ENCODE peak calls at places on chromosomes 3 and 15, in eight cellular contexts. One of them, this sample, is unnamed.

GRCh38 chr3:50254577-50255250 is 14.2 kb upstream of the SEMA3B start:
- DNase-seq in neural crest cell: no peak
- DNase-seq in lower lobe of right lung: peak
- DNase-seq in cardiac fibroblast: peak
- DNase-seq in GM06990: no peak
- DNase-seq in endothelial cell: peak
- DNase-seq in kidney: no peak
- DNase-seq in B cell: no peak
- DNase-seq in this sample: no peak

GRCh38 chr3:186109897-186110803 is 1.3 kb upstream of the ETV5 start:
- DNase-seq in B cell: peak
- DNase-seq in endothelial cell: peak
- DNase-seq in neural crest cell: peak
- DNase-seq in lower lobe of right lung: peak
- DNase-seq in cardiac fibroblast: peak
- DNase-seq in GM06990: peak
- DNase-seq in kidney: peak
- DNase-seq in this sample: peak

GRCh38 chr3:60755094-60755493 is 496.2 kb downstream of the FHIT start:
- DNase-seq in endothelial cell: peak
- DNase-seq in cardiac fibroblast: no peak
- DNase-seq in neural crest cell: peak
- DNase-seq in lower lobe of right lung: no peak
- DNase-seq in B cell: no peak
- DNase-seq in GM06990: no peak
- DNase-seq in kidney: no peak
- DNase-seq in this sample: no peak

GRCh38 chr15:36595625-36596024 is 16.2 kb downstream of the CDIN1 start:
- DNase-seq in GM06990: no peak
- DNase-seq in B cell: no peak
- DNase-seq in kidney: no peak
- DNase-seq in lower lobe of right lung: no peak
- DNase-seq in neural crest cell: no peak
- DNase-seq in cardiac fibroblast: no peak
- DNase-seq in endothelial cell: no peak
- DNase-seq in this sample: no peak

GRCh38 chr3:18393906-18394305 is 31.2 kb downstream of the SATB1 start:
- DNase-seq in neural crest cell: no peak
- DNase-seq in endothelial cell: no peak
- DNase-seq in B cell: no peak
- DNase-seq in lower lobe of right lung: no peak
- DNase-seq in kidney: no peak
- DNase-seq in cardiac fibroblast: peak
- DNase-seq in GM06990: no peak
- DNase-seq in this sample: no peak

GRCh38 chr15:56839641-56840040 is 78.8 kb upstream of the TCF12 start:
- DNase-seq in neural crest cell: no peak
- DNase-seq in GM06990: no peak
- DNase-seq in lower lobe of right lung: no peak
- DNase-seq in endothelial cell: no peak
- DNase-seq in B cell: no peak
- DNase-seq in kidney: no peak
- DNase-seq in cardiac fibroblast: no peak
- DNase-seq in this sample: no peak

GRCh38 chr3:191356586-191357439 is 26.5 kb upstream of the UTS2B start:
- DNase-seq in GM06990: no peak
- DNase-seq in lower lobe of right lung: no peak
- DNase-seq in endothelial cell: no peak
- DNase-seq in kidney: peak
- DNase-seq in B cell: no peak
- DNase-seq in cardiac fibroblast: peak
- DNase-seq in neural crest cell: no peak
- DNase-seq in this sample: no peak

GRCh38 chr3:73868688-73869315 is 244.1 kb upstream of the PDZRN3 start:
- DNase-seq in cardiac fibroblast: peak
- DNase-seq in neural crest cell: peak
- DNase-seq in lower lobe of right lung: no peak
- DNase-seq in kidney: no peak
- DNase-seq in B cell: no peak
- DNase-seq in GM06990: no peak
- DNase-seq in endothelial cell: peak
- DNase-seq in this sample: peak

GRCh38 chr15:88115529-88116152 is 140.9 kb downstream of the NTRK3 start:
- DNase-seq in lower lobe of right lung: no peak
- DNase-seq in GM06990: no peak
- DNase-seq in endothelial cell: no peak
- DNase-seq in neural crest cell: no peak
- DNase-seq in cardiac fibroblast: no peak
- DNase-seq in B cell: no peak
- DNase-seq in kidney: no peak
- DNase-seq in this sample: no peak

GRCh38 chr3:116135462-116135861 is 309.8 kb downstream of the LSAMP start:
- DNase-seq in endothelial cell: no peak
- DNase-seq in GM06990: no peak
- DNase-seq in lower lobe of right lung: no peak
- DNase-seq in cardiac fibroblast: peak
- DNase-seq in B cell: no peak
- DNase-seq in kidney: no peak
- DNase-seq in neural crest cell: no peak
- DNase-seq in this sample: no peak

GRCh38 chr3:150299221-150299620 is 108.9 kb upstream of the TSC22D2 start:
- DNase-seq in cardiac fibroblast: no peak
- DNase-seq in GM06990: no peak
- DNase-seq in endothelial cell: peak
- DNase-seq in lower lobe of right lung: no peak
- DNase-seq in kidney: no peak
- DNase-seq in B cell: no peak
- DNase-seq in neural crest cell: no peak
- DNase-seq in this sample: no peak

GRCh38 chr3:37812497-37812896 is 49.2 kb upstream of the CTDSPL start:
- DNase-seq in kidney: no peak
- DNase-seq in B cell: no peak
- DNase-seq in neural crest cell: no peak
- DNase-seq in GM06990: no peak
- DNase-seq in lower lobe of right lung: no peak
- DNase-seq in endothelial cell: no peak
- DNase-seq in cardiac fibroblast: peak
- DNase-seq in this sample: no peak

DNA sequence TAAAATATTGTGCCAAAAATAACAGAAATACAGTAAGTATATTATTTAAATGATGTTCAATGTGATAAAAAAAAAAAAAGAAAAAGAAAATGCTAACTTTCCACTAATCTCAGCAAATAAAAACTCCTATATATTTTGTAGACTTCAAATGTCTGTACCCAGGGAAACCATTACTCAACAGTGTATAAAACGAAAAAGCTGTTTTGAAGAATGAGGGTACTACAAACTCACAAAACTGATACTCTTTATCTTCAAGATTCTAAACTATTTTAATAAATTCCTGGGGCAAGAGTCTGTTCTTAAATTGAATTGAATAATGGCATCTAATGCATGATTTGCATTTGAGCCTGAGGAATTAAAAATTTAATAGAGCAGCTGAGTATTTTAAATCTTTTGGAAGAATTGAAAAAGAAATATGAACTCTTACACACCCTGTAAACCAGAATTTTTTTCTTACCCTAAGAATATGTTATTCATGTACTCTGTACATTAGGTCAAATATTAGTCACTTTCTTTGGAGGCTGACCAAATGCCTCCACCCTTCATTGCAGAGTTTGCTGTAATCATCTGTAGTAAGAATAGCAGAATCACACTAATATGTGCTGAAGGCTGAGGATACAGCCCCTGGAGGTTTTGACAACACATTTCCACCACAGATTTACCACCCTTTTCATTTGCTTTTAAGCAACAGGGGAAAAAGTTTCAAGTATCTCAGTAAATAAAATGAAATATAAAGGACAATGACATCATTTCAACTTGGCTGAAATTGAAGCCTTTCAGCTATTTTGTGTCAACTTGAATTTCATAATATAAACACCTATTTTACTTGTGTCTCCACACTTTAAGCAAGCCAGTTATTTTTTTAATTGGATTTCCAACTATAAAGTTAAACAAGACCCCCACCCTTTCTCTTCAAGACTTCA is 79.7 kb downstream of the FBN1 start:
- DNase-seq in neural crest cell: no peak
- DNase-seq in GM06990: no peak
- DNase-seq in cardiac fibroblast: peak
- DNase-seq in endothelial cell: no peak
- DNase-seq in lower lobe of right lung: no peak
- DNase-seq in kidney: no peak
- DNase-seq in B cell: no peak
- DNase-seq in this sample: no peak
- TF ChIP-seq CTCF in neural crest cell: no peak
- TF ChIP-seq CTCF in GM06990: no peak
- TF ChIP-seq CTCF in cardiac fibroblast: no peak
- TF ChIP-seq CTCF in endothelial cell: no peak
- TF ChIP-seq CTCF in lower lobe of right lung: no peak
- TF ChIP-seq CTCF in kidney: no peak
- TF ChIP-seq CTCF in B cell: no peak
- TF ChIP-seq CTCF in this sample: no peak

DNA sequence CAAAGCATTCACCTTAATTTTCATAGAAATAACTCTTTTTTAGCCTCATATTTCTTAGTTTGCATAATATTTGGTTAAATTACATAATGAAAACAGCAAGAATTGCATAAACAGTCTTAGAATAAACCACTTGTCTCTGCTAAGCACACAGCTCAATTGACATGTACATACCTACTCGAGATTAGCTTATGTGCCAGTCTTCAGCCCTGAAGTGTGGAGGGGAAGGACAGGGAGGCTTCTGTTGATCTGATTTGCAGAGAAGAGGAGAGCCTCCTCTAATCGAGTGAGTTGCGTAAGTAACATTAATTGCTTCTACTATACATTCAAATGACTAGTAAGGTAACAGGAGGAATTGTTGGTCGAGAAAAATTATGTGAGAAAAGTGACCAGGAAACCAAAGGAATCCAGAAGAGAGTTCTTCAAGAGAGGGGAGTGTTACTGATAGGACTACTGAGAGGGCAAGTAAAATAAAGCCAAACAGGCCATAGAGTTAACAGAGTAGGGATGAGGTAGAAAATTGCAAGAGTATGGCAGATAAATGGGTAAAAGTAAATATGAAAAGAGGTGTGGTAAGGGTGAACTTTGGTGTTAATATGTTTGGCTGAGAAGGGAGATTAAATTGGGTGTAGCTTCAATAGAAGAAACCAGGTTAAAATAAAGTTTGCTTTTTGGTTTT is 7.1 kb upstream of the GOLIM4 start:
- DNase-seq in endothelial cell: no peak
- DNase-seq in kidney: no peak
- DNase-seq in neural crest cell: no peak
- DNase-seq in B cell: no peak
- DNase-seq in GM06990: no peak
- DNase-seq in lower lobe of right lung: no peak
- DNase-seq in cardiac fibroblast: no peak
- DNase-seq in this sample: no peak
- TF ChIP-seq CTCF in endothelial cell: no peak
- TF ChIP-seq CTCF in kidney: no peak
- TF ChIP-seq CTCF in neural crest cell: no peak
- TF ChIP-seq CTCF in B cell: no peak
- TF ChIP-seq CTCF in GM06990: no peak
- TF ChIP-seq CTCF in lower lobe of right lung: no peak
- TF ChIP-seq CTCF in cardiac fibroblast: no peak
- TF ChIP-seq CTCF in this sample: no peak

GRCh38 chr15:91100561-91101355 is 701 bp downstream of the SV2B start:
- DNase-seq in B cell: peak
- DNase-seq in cardiac fibroblast: peak
- DNase-seq in GM06990: no peak
- DNase-seq in endothelial cell: no peak
- DNase-seq in neural crest cell: no peak
- DNase-seq in lower lobe of right lung: no peak
- DNase-seq in kidney: no peak
- DNase-seq in this sample: peak

GRCh38 chr15:91102546-91103330 is 2.7 kb downstream of the SV2B start:
- DNase-seq in endothelial cell: no peak
- DNase-seq in neural crest cell: no peak
- DNase-seq in cardiac fibroblast: no peak
- DNase-seq in kidney: no peak
- DNase-seq in lower lobe of right lung: no peak
- DNase-seq in B cell: no peak
- DNase-seq in GM06990: no peak
- DNase-seq in this sample: no peak

GRCh38 chr15:91101356-91101920 is 1.4 kb downstream of the SV2B start:
- DNase-seq in endothelial cell: no peak
- DNase-seq in kidney: no peak
- DNase-seq in B cell: no peak
- DNase-seq in cardiac fibroblast: no peak
- DNase-seq in neural crest cell: no peak
- DNase-seq in lower lobe of right lung: no peak
- DNase-seq in GM06990: no peak
- DNase-seq in this sample: no peak

GRCh38 chr15:91098451-91098850 is 1.6 kb upstream of the SV2B start:
- DNase-seq in neural crest cell: no peak
- DNase-seq in lower lobe of right lung: no peak
- DNase-seq in GM06990: no peak
- DNase-seq in kidney: no peak
- DNase-seq in B cell: no peak
- DNase-seq in cardiac fibroblast: no peak
- DNase-seq in endothelial cell: no peak
- DNase-seq in this sample: no peak

GRCh38 chr15:91099616-91100560 is at the start of gene SV2B:
- DNase-seq in neural crest cell: peak
- DNase-seq in endothelial cell: peak
- DNase-seq in cardiac fibroblast: peak
- DNase-seq in lower lobe of right lung: no peak
- DNase-seq in kidney: peak
- DNase-seq in B cell: peak
- DNase-seq in GM06990: peak
- DNase-seq in this sample: peak
- TF ChIP-seq CTCF in neural crest cell: peak
- TF ChIP-seq CTCF in endothelial cell: no peak
- TF ChIP-seq CTCF in cardiac fibroblast: peak
- TF ChIP-seq CTCF in lower lobe of right lung: no peak
- TF ChIP-seq CTCF in kidney: no peak
- TF ChIP-seq CTCF in B cell: no peak
- TF ChIP-seq CTCF in GM06990: peak
- TF ChIP-seq CTCF in this sample: peak

DNA sequence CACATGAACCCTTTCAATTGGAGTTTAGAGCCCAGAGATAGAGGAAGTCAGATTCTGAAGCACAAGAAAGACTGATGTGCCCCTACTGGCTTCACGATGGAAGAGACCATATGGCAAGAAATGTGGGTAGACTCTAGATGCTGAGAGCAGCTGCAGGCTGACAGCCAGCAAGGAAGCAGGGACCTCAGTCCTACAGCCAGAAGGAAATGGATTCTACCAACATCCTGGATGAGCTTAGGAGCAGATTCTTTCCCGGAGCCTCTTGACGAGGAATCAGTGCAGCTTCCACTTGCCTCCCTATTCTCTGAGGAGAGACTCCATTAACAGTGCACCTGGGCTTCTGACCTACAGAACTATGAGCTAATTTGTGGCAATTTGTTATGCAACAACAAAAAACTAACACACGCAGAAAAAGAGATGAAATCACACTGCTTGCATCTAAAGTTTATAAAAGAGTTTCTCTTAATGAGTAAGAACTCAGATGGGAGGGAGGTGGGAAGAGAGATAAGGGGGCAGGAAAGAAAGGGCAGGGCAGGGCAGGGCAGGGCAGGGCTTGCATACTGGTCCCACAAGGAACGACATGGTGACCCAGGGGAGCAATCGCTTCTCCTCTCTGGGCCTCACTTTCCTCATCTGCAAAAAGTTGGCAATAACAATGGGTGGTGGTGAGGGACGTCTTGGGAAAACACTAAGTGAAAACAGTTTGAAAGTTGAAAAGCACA is 440.9 kb downstream of the FOXP1 start:
- DNase-seq in GM06990: no peak
- DNase-seq in neural crest cell: no peak
- DNase-seq in B cell: peak
- DNase-seq in endothelial cell: no peak
- DNase-seq in lower lobe of right lung: no peak
- DNase-seq in cardiac fibroblast: peak
- DNase-seq in kidney: no peak
- DNase-seq in this sample: no peak
- TF ChIP-seq CTCF in GM06990: no peak
- TF ChIP-seq CTCF in neural crest cell: no peak
- TF ChIP-seq CTCF in B cell: no peak
- TF ChIP-seq CTCF in endothelial cell: no peak
- TF ChIP-seq CTCF in lower lobe of right lung: no peak
- TF ChIP-seq CTCF in cardiac fibroblast: no peak
- TF ChIP-seq CTCF in kidney: no peak
- TF ChIP-seq CTCF in this sample: no peak